ENCODE peak calls at places on chromosomes 5 and 9, in eight cellular contexts. Z is retinal pigment epithelial cell; M is effector memory CD4-positive, alpha-beta T cell; O is upper lobe of left lung; T is fibroblast of the aortic adventitia; I is ovary; V is CD8-positive, alpha-beta T cell; S is aorta. P is an unnamed sample.

GRCh38 chr5:128237504-128237903 is 153.9 kb downstream of the SLC12A2 start:
- DNase-seq in O (no peak), S (no peak), M (no peak), V (no peak), Z (no peak), T (peak), I (no peak), P (no peak)

GRCh38 chr9:28651050-28651722 is 1077.9 kb upstream of the C9orf72 start:
- DNase-seq in I (no peak), M (no peak), T (no peak), V (no peak), Z (no peak), O (no peak), S (no peak), P (no peak)

GRCh38 chr5:170420809-170421412 is 31.7 kb upstream of the KCNMB1 start:
- DNase-seq in S (no peak), V (peak), T (peak), O (peak), I (peak), M (no peak), Z (peak), P (peak)

GRCh38 chr5:169435506-169436230 is 134.7 kb upstream of the SLIT3 start:
- DNase-seq in Z (no peak), T (peak), V (no peak), M (no peak), O (no peak), I (no peak), S (no peak), P (no peak)

GRCh38 chr9:70805953-70806352 is 315.5 kb downstream of the TRPM3 start:
- DNase-seq in I (peak), T (no peak), V (no peak), S (no peak), Z (peak), M (no peak), O (peak), P (peak)

GRCh38 chr9:85430659-85431370 is 310.9 kb downstream of the AGTPBP1 start:
- DNase-seq in I (no peak), S (no peak), T (no peak), M (no peak), Z (no peak), V (no peak), O (no peak), P (peak)

GRCh38 chr5:8517461-8517860 is 648.5 kb downstream of the MTRR start:
- DNase-seq in V (no peak), O (no peak), M (no peak), I (no peak), S (no peak), T (peak), Z (peak), P (no peak)

GRCh38 chr9:97568461-97569275 is 64.5 kb downstream of the TSTD2 start:
- DNase-seq in V (no peak), I (no peak), Z (no peak), T (no peak), O (no peak), M (no peak), S (no peak), P (no peak)

GRCh38 chr9:13141629-13142028 is 137.9 kb downstream of the MPDZ start:
- DNase-seq in S (no peak), V (no peak), Z (no peak), M (no peak), I (no peak), O (no peak), T (no peak), P (no peak)

GRCh38 chr5:5181650-5182324 is 41.7 kb downstream of the ADAMTS16 start:
- DNase-seq in Z (no peak), I (no peak), S (no peak), M (no peak), O (no peak), V (no peak), T (no peak), P (peak)

GRCh38 chr5:32419791-32420190 is 24.7 kb downstream of the ZFR start:
- DNase-seq in I (no peak), S (no peak), M (no peak), V (no peak), O (no peak), T (no peak), Z (no peak), P (peak)

GRCh38 chr5:142697356-142697807 is 11.5 kb upstream of the FGF1 start:
- DNase-seq in S (peak), V (no peak), Z (no peak), T (peak), M (no peak), O (no peak), I (peak), P (no peak)

GRCh38 chr5:5683174-5683573 is 260.7 kb downstream of the ICE1 start:
- DNase-seq in O (no peak), S (no peak), I (no peak), Z (no peak), V (no peak), T (no peak), M (no peak), P (no peak)

GRCh38 chr9:35942286-35942685 is 15.7 kb downstream of the OR2S2 start:
- DNase-seq in V (no peak), Z (no peak), S (no peak), I (no peak), O (no peak), T (no peak), M (no peak), P (no peak)

GRCh38 chr5:174064171-174064570 is 18.7 kb downstream of the NSG2 start:
- DNase-seq in Z (no peak), V (no peak), S (no peak), T (no peak), M (no peak), O (no peak), I (no peak), P (no peak)

GRCh38 chr5:139543423-139543991 is 17.6 kb upstream of the UBE2D2 start:
- DNase-seq in T (no peak), Z (no peak), I (no peak), V (peak), O (peak), M (peak), S (peak), P (peak)

GRCh38 chr9:28121353-28121752 is 548.1 kb upstream of the C9orf72 start:
- DNase-seq in S (no peak), I (no peak), T (no peak), V (no peak), M (no peak), O (no peak), Z (no peak), P (no peak)

GRCh38 chr5:95620030-95620869 is at the start of gene GPR150:
- DNase-seq in I (no peak), T (no peak), M (peak), Z (no peak), S (peak), O (peak), V (peak), P (peak)

GRCh38 chr5:95624368-95624767 is 4.5 kb downstream of the GPR150 start:
- DNase-seq in V (no peak), S (no peak), Z (no peak), I (no peak), O (no peak), T (no peak), M (no peak), P (no peak)

GRCh38 chr5:95623706-95624105 is 3.8 kb downstream of the GPR150 start:
- DNase-seq in I (no peak), T (no peak), O (no peak), M (no peak), V (no peak), Z (no peak), S (no peak), P (no peak)

GRCh38 chr5:95620870-95621838 is 1.3 kb downstream of the GPR150 start:
- DNase-seq in T (no peak), O (peak), Z (no peak), I (no peak), M (peak), V (peak), S (peak), P (no peak)

DNA sequence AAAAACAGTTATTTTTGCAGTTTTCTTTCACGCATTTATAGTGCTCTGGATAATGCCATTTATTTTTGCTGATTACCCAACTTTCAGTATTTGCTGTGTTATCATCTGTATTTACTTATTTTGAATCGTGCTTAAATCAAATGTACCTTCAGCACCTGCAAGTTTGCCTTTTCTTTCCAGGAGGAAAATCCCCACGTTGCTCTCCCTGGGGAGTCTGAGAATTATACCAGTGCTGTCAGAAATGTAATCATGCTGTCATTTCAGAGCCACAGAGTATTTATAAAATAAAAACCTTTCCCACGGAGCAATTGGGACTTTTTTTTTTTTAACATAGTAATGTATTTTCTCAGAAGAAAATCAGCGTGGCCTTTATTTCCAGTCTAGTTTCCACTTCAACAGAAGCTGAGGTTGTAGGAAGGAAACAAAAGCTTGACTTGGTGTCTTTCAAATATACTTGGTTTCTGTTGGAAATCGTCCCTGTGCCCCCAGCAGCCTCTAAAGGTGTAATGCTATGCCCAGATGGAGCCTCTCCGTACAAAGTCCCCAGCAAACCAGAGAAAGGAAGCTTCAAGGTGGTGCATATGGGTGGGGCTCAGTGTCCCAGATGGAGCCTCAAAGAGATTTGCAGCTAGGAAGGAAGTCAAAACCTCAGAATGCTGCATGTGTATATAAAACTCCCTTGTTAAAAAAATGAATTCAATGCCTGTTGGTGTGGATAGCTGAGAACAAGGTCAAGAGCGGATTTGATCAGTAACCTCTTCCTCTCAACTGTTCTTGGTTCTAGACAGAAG is 2.1 kb downstream of the GPR150 start:
- DNase-seq in S (no peak), O (no peak), M (peak), T (no peak), V (peak), I (no peak), Z (no peak), P (no peak)
- H3K4me3 ChIP-seq in S (no peak), O (no peak), M (peak), T (no peak), V (peak), I (no peak), Z (no peak), P (peak)

GRCh38 chr9:94086468-94086867 is 2.2 kb downstream of the PTPDC1 start:
- DNase-seq in V (no peak), S (no peak), M (no peak), Z (no peak), I (no peak), T (peak), O (no peak), P (no peak)
- H3K4me3 ChIP-seq in V (no peak), S (no peak), M (no peak), Z (no peak), I (no peak), T (no peak), O (no peak), P (no peak)

DNA sequence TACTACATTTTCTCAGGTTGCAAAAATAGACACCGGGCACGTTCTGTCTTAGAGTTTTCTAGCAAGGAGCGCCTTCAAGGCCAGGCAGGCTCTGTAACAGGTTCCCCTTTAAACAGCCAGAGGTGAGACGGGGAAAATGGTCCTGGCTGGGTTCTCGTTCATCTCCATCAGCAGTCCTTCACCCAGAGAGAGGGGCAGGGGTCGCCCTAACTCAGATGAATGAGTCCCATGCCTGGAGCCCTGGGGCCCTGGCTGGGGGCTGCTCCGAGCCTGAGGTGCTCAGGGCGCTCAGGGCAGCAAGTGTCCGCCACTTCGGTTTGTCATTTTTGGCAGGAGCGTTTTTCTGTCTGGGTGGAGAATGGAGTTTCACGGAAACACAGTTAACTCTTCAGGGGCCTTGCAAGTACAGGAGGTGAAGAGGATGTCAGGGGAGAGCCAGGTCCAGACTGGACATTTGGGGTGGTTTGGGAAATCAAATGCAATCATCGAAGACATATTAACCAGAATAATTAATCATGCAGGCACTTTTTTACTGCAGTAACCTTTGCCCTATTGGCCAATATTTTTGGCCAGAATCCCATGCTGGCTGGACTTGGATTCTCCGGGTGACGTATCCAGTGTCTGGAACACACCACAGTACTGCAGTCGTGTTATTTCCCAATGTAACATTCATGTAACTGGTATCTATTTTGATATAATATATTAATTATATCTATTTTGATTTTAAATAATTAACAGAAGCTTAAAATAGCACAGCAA is 2.9 kb downstream of the NTNG2 start:
- DNase-seq in T (peak), S (no peak), M (no peak), V (no peak), I (peak), O (peak), Z (no peak), P (no peak)
- H3K4me3 ChIP-seq in T (no peak), S (no peak), M (no peak), V (no peak), I (no peak), O (no peak), Z (no peak), P (no peak)

GRCh38 chr5:35047785-35048404 is at the start of gene AGXT2:
- DNase-seq in V (no peak), O (no peak), I (no peak), M (no peak), T (no peak), Z (no peak), S (no peak), P (no peak)
- H3K4me3 ChIP-seq in V (no peak), O (no peak), I (no peak), M (no peak), T (no peak), Z (no peak), S (no peak), P (no peak)

GRCh38 chr9:79579624-79580023 is 7.9 kb downstream of the TLE4 start:
- DNase-seq in S (no peak), I (no peak), T (no peak), Z (no peak), M (no peak), O (no peak), V (no peak), P (no peak)
- H3K4me3 ChIP-seq in S (no peak), I (no peak), T (no peak), Z (no peak), M (no peak), O (no peak), V (no peak), P (no peak)

DNA sequence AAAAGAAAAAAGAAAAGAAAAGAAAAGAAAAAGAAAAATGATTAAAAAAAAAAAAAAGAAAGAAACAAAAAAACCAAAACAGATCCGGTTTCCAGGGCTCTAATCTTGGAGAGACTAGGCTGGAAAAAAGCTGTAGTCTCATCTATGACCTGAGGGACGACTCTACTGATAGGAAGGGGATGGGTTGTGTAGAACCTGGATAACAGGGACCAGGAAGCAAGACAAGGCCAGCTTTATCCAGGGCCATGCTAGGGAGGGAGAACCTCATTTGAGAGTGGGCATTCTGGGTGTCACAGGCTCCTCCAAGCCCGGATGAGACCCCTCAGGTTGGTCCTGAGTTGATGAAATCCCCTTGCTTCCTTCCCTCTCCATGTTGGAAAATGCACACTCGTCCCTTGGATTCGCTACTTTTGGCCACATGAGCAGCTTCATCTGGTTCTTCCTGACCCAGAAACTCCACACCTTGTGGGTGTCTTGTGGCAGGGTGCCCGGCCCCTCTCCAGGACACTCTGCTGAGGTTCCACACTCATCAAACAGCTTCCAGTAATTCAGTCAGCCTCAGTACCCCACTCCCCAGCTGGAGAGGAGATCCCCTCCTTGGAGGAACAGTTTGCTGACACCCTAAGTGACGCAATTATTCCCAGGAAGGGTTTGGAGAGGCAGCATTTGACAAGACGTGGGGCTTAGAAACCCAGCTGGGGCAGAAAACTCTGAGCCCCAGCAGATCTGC is 71.1 kb upstream of the LHFPL2 start:
- DNase-seq in M (no peak), Z (no peak), I (no peak), T (no peak), V (no peak), O (peak), S (no peak), P (no peak)
- H3K4me3 ChIP-seq in M (no peak), Z (no peak), I (no peak), T (no peak), V (no peak), O (no peak), S (no peak), P (no peak)

DNA sequence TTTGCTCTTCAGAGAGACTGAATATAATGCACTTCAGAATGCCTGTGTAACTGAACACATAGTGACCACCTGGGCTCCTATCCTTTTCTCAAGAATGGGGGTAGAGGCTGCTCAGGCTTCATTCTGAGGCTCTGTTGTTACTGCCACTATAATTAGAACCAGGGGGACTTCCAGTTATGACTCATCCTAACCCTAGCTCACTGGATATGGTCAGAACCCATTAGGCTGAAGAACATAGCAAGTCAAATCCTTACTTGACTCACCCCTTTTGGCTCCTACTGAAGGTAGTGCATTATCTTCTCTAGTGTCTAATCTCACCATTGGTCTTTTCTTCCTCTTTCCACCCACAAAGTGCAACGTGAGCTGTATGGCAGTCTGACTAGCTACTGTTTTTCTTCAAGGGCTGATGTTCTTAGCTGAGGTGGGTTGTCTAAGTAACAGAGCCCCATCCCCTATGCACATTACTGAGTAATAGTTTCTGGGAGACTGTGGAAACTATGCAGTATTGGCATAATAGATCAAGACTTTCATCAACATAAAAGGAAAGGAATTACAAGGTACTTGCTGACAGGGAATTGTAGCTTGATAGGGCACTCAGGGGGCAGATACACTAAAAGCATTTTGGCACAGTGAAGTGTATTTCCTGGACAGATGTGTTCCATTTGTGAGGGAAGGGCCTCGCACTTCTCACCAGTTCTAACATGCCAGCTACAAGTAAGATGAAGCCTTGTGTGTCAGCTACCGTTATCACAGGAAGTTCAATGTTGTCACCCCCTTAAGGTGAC is 431.0 kb upstream of the MEF2C start:
- DNase-seq in S (no peak), T (peak), V (no peak), I (no peak), O (no peak), Z (peak), M (no peak), P (no peak)
- H3K4me3 ChIP-seq in S (no peak), T (no peak), V (no peak), I (no peak), O (no peak), Z (no peak), M (no peak), P (no peak)

GRCh38 chr5:54580997-54581741 is 63.6 kb downstream of the SNX18 start:
- DNase-seq in I (no peak), T (peak), O (no peak), S (no peak), V (no peak), M (no peak), Z (no peak), P (no peak)
- H3K4me3 ChIP-seq in I (no peak), T (no peak), O (no peak), S (no peak), V (no peak), M (no peak), Z (no peak), P (no peak)